ENCODE peak calls at places on chromosomes 11 and 22, in ten cellular contexts. W is CD4-positive, alpha-beta memory T cell; V is heart left ventricle; R is dorsolateral prefrontal cortex; M is CD8-positive, alpha-beta memory T cell; S is mammary epithelial cell; X is breast epithelium; N is uterus; H is PC-9; K is fibroblast of lung. P is an unnamed sample.

GRCh38 chr11:8649361-8649760 is 33.1 kb downstream of the TRIM66 start:
- DNase-seq in M (no peak), K (peak; percentile 46), S (peak; percentile 52), N (no peak), X (no peak), R (no peak), H (no peak), W (no peak), V (no peak), P (no peak)

GRCh38 chr22:40289991-40290459 is 56.3 kb upstream of the ADSL start:
- DNase-seq in W (peak; percentile 89), X (no peak), R (no peak), S (peak; percentile 29), K (no peak), M (peak; percentile 66), N (no peak), V (no peak), H (no peak), P (no peak)

GRCh38 chr22:40758390-40758789 is 60.8 kb downstream of the SLC25A17 start:
- DNase-seq in V (no peak), W (no peak), N (no peak), R (no peak), M (no peak), K (no peak), S (peak; percentile 72), H (no peak), X (no peak), P (peak; percentile 38)

GRCh38 chr11:38867338-38867737 is 2269.3 kb upstream of the RAG2 start:
- DNase-seq in N (no peak), H (no peak), M (no peak), X (no peak), S (no peak), W (no peak), R (no peak), V (no peak), K (no peak), P (no peak)

GRCh38 chr11:34495239-34495723 is 18.3 kb downstream of the ELF5 start:
- DNase-seq in N (no peak), K (no peak), R (no peak), X (no peak), S (no peak), W (no peak), M (no peak), V (no peak), H (peak; percentile 59), P (no peak)

GRCh38 chr11:20275987-20276660 is 87.4 kb upstream of the HTATIP2 start:
- DNase-seq in V (no peak), K (no peak), W (no peak), R (no peak), X (no peak), S (no peak), H (no peak), M (no peak), N (no peak), P (no peak)

GRCh38 chr11:101686514-101686913 is 102.7 kb upstream of the TRPC6 start:
- DNase-seq in X (no peak), R (no peak), S (peak; percentile 85), V (no peak), W (no peak), H (peak; percentile 56), N (no peak), K (peak; percentile 88), M (no peak), P (peak; percentile 50)

GRCh38 chr22:27129266-27129665 is 471.9 kb downstream of the MIAT start:
- DNase-seq in K (peak; percentile 51), M (no peak), H (no peak), V (no peak), W (no peak), R (no peak), N (no peak), S (peak; percentile 90), X (no peak), P (peak; percentile 76)

GRCh38 chr11:131854391-131854790 is 484.0 kb downstream of the NTM start:
- DNase-seq in W (no peak), V (no peak), M (no peak), K (no peak), R (no peak), N (no peak), X (no peak), H (no peak), S (no peak), P (no peak)

GRCh38 chr11:131851951-131852350 is 481.5 kb downstream of the NTM start:
- DNase-seq in W (no peak), N (no peak), M (no peak), K (no peak), S (no peak), V (no peak), X (no peak), R (no peak), H (no peak), P (no peak)

GRCh38 chr11:131855320-131855719 is 484.9 kb downstream of the NTM start:
- DNase-seq in N (no peak), M (no peak), K (no peak), R (no peak), S (peak; percentile 8), V (no peak), H (no peak), X (no peak), W (no peak), P (no peak)

GRCh38 chr11:131850507-131850906 is 480.1 kb downstream of the NTM start:
- DNase-seq in H (no peak), M (no peak), S (no peak), K (no peak), V (no peak), N (no peak), X (no peak), R (no peak), W (no peak), P (no peak)

GRCh38 chr11:131852757-131853156 is 482.3 kb downstream of the NTM start:
- DNase-seq in H (no peak), X (no peak), V (no peak), W (no peak), R (no peak), K (no peak), M (no peak), S (no peak), N (no peak), P (no peak)
- H3K27me3 ChIP-seq in H (peaks cover 6% of the 10 kb centered on the region), X (no peaks in the 10 kb centered on the region), V (peaks cover 5% of the 10 kb centered on the region), W (no peaks in the 10 kb centered on the region), R (no peaks in the 10 kb centered on the region), K (no peaks in the 10 kb centered on the region), M (no peaks in the 10 kb centered on the region), S (no peaks in the 10 kb centered on the region), N (peaks cover 3% of the 10 kb centered on the region), P (no peaks in the 10 kb centered on the region)

GRCh38 chr11:32434387-32435151 is 770 bp downstream of the WT1 start:
- DNase-seq in H (no peak), V (peak; percentile 58), K (no peak), W (no peak), R (no peak), X (no peak), M (no peak), N (peak; percentile 63), S (no peak), P (no peak)
- H3K27me3 ChIP-seq in H (peaks cover 28% of the 10 kb centered on the region), V (peaks cover 89% of the 10 kb centered on the region), K (peaks cover 77% of the 10 kb centered on the region), W (peaks cover 64% of the 10 kb centered on the region), R (peaks cover 98% of the 10 kb centered on the region), X (peaks cover 100% of the 10 kb centered on the region), M (peaks cover 22% of the 10 kb centered on the region), N (no peaks in the 10 kb centered on the region), S (peaks cover 87% of the 10 kb centered on the region), P (peaks cover 98% of the 10 kb centered on the region)

GRCh38 chr22:22547692-22548348 is 11.2 kb downstream of the PRAME start:
- DNase-seq in M (no peak), K (no peak), X (no peak), S (no peak), H (no peak), W (no peak), V (no peak), N (no peak), R (no peak), P (no peak)
- H3K27me3 ChIP-seq in M (no peaks in the 10 kb centered on the region), K (no peaks in the 10 kb centered on the region), X (no peaks in the 10 kb centered on the region), S (no peaks in the 10 kb centered on the region), H (peaks cover 35% of the 10 kb centered on the region), W (no peaks in the 10 kb centered on the region), V (peaks cover 8% of the 10 kb centered on the region), N (no peaks in the 10 kb centered on the region), R (peaks cover 5% of the 10 kb centered on the region), P (no peaks in the 10 kb centered on the region)

GRCh38 chr11:61713464-61713863 is 33.3 kb downstream of the DAGLA start:
- DNase-seq in R (no peak), N (no peak), X (no peak), S (no peak), K (no peak), W (no peak), H (no peak), V (no peak), M (no peak), P (no peak)
- H3K27me3 ChIP-seq in R (no peaks in the 10 kb centered on the region), N (no peaks in the 10 kb centered on the region), X (no peaks in the 10 kb centered on the region), S (peaks cover 10% of the 10 kb centered on the region), K (peaks cover 6% of the 10 kb centered on the region), W (no peaks in the 10 kb centered on the region), H (no peaks in the 10 kb centered on the region), V (no peaks in the 10 kb centered on the region), M (no peaks in the 10 kb centered on the region), P (peaks cover 66% of the 10 kb centered on the region)

GRCh38 chr11:64735860-64736259 is 8.1 kb downstream of the RASGRP2 start:
- DNase-seq in W (no peak), S (no peak), R (no peak), N (no peak), V (no peak), H (no peak), K (no peak), M (no peak), X (no peak), P (no peak)
- H3K27me3 ChIP-seq in W (no peaks in the 10 kb centered on the region), S (peaks cover 2% of the 10 kb centered on the region), R (no peaks in the 10 kb centered on the region), N (no peaks in the 10 kb centered on the region), V (no peaks in the 10 kb centered on the region), H (peaks cover 30% of the 10 kb centered on the region), K (no peaks in the 10 kb centered on the region), M (no peaks in the 10 kb centered on the region), X (no peaks in the 10 kb centered on the region), P (peaks cover 28% of the 10 kb centered on the region)

GRCh38 chr22:29716814-29717213 is 3.0 kb upstream of the CABP7 start:
- DNase-seq in V (peak; percentile 33), M (no peak), R (peak; percentile 72), W (no peak), X (no peak), S (peak; percentile 59), N (no peak), K (peak; percentile 81), H (peak; percentile 54), P (peak; percentile 35)
- H3K27me3 ChIP-seq in V (peaks cover 33% of the 10 kb centered on the region), M (peaks cover 7% of the 10 kb centered on the region), R (peaks cover 25% of the 10 kb centered on the region), W (peaks cover 10% of the 10 kb centered on the region), X (peaks cover 35% of the 10 kb centered on the region), S (peaks cover 12% of the 10 kb centered on the region), N (peaks cover 9% of the 10 kb centered on the region), K (peaks cover 22% of the 10 kb centered on the region), H (peaks cover 20% of the 10 kb centered on the region), P (peaks cover 45% of the 10 kb centered on the region)

GRCh38 chr11:13958596-13958995 is 3.9 kb upstream of the SPON1 start:
- DNase-seq in X (no peak), S (no peak), N (no peak), R (no peak), W (no peak), V (no peak), K (no peak), H (no peak), M (no peak), P (no peak)
- H3K27me3 ChIP-seq in X (peaks cover 19% of the 10 kb centered on the region), S (peaks cover 23% of the 10 kb centered on the region), N (no peaks in the 10 kb centered on the region), R (peaks cover 27% of the 10 kb centered on the region), W (peaks cover 20% of the 10 kb centered on the region), V (peaks cover 53% of the 10 kb centered on the region), K (peaks cover 47% of the 10 kb centered on the region), H (no peaks in the 10 kb centered on the region), M (peaks cover 22% of the 10 kb centered on the region), P (peaks cover 77% of the 10 kb centered on the region)

DNA sequence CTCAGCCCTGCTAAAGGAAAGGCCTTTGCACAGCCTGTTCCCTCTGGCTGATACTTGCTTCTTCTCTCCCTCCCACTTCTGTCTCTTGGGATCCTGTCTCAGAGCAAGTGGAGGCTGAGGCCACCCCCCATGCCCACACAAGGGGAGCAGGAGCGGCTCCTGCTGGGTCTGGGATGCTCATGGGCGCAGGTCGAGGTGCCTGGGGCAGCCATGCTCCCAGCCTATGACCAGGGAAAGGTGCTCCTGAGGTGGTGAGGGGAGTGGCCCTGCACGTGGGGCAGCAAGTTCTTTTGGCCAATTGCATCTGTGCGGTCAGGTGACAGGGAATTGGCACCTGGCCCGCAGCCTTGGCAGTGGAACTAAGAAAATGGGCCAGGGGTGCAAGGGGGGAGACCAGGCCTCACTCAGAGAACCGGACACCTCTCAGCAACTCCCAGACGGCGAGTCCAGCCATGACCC is 1.5 kb downstream of the MAPK11 start:
- DNase-seq in W (no peak), X (no peak), M (no peak), N (no peak), V (no peak), R (no peak), H (no peak), S (no peak), K (no peak), P (no peak)
- H3K27me3 ChIP-seq in W (no peaks in the 10 kb centered on the region), X (no peaks in the 10 kb centered on the region), M (no peaks in the 10 kb centered on the region), N (no peaks in the 10 kb centered on the region), V (no peaks in the 10 kb centered on the region), R (no peaks in the 10 kb centered on the region), H (no peaks in the 10 kb centered on the region), S (no peaks in the 10 kb centered on the region), K (no peaks in the 10 kb centered on the region), P (peaks cover 5% of the 10 kb centered on the region)

P was measured in keratinocyte.